ENCODE peak calls at places on chromosomes 5 and 9, in five cellular contexts. G, J, T, B and W are unnamed samples.

GRCh38 chr5:16528382-16528849 is 62.8 kb upstream of the ZNF622 start:
- DNase-seq in G (peak; percentile 30), J (no peak), T (no peak), B (no peak), W (peak; percentile 22)

GRCh38 chr5:149504649-149505048 is 46.6 kb downstream of the CSNK1A1 start:
- DNase-seq in G (no peak), J (no peak), T (no peak), B (no peak), W (no peak)

GRCh38 chr9:129027224-129027684 is 877 bp downstream of the SH3GLB2 start:
- DNase-seq in G (no peak), J (peak; percentile 42), T (no peak), B (no peak), W (no peak)

GRCh38 chr5:54620583-54620933 is 103.0 kb downstream of the SNX18 start:
- DNase-seq in G (no peak), J (no peak), T (no peak), B (no peak), W (no peak)

GRCh38 chr9:93098236-93098946 is 2.4 kb downstream of the CARD19 start:
- DNase-seq in G (peak; percentile 95), J (peak; percentile 72), T (peak; percentile 72), B (peak; percentile 96), W (peak; percentile 66)

GRCh38 chr5:98775962-98776687 is 2.7 kb downstream of the RGMB start:
- DNase-seq in G (peak; percentile 83), J (no peak), T (no peak), B (no peak), W (no peak)

GRCh38 chr5:74519161-74519571 is 121.4 kb downstream of the ENC1 start:
- DNase-seq in G (no peak), J (peak; percentile 40), T (no peak), B (no peak), W (no peak)

GRCh38 chr9:124423591-124423990 is 8.3 kb upstream of the PSMB7 start:
- DNase-seq in G (no peak), J (no peak), T (no peak), B (no peak), W (no peak)

GRCh38 chr5:88376728-88377127 is 108.1 kb upstream of the TMEM161B start:
- DNase-seq in G (no peak), J (no peak), T (no peak), B (no peak), W (no peak)

GRCh38 chr5:106417163-106417562 is 1253.6 kb downstream of the EFNA5 start:
- DNase-seq in G (no peak), J (no peak), T (no peak), B (no peak), W (no peak)

GRCh38 chr9:117733465-117733864 is 29.3 kb downstream of the TLR4 start:
- DNase-seq in G (no peak), J (peak; percentile 55), T (no peak), B (no peak), W (no peak)

GRCh38 chr5:181052928-181053759 is 13.1 kb downstream of the BTNL9 start:
- DNase-seq in G (peak; percentile 20), J (no peak), T (no peak), B (peak; percentile 38), W (no peak)

GRCh38 chr5:39274388-39275085 is 55.2 kb upstream of the FYB1 start:
- DNase-seq in G (no peak), J (no peak), T (no peak), B (no peak), W (no peak)

GRCh38 chr5:138660051-138660572 is 84.9 kb upstream of the HSPA9 start:
- DNase-seq in G (no peak), J (no peak), T (no peak), B (no peak), W (no peak)

DNA sequence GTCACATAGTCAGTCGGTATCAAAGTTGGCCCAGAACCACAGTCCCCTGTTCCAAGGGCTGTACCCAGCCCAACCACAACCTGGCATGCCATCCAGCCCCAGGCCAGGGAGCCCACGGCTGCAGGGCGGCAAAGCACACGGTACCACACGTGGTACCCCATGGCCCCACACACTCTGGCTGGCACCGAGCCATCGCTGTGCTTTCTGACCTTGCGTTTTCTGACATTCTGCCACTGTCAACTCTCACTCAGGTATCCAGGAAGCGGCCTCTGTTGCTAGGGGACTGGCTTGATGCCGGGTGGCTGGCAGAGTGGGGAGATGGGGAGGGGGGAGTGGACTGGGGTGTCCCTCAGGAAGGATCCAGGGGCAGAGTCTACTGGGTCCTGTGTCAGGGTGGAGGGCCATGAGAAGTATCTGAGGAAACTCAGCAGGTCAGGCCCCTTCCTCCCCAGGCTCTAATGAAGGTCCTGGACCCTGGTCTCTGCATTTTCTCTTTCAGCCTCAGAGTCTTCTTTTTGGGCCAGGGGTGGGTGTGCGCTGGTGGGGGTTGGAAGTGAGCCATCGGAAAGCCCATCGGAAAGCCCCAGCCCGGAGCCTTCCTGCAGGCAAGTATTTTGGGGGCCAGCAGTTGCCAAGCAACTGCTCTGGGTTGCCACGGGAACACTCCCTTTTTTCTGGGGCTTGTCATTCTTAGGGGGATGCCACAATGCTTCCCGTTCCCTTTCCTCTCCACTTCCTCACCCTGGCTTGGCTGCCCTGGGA is 21.0 kb upstream of the RALGDS start:
- DNase-seq in G (no peak), J (no peak), T (no peak), B (no peak), W (no peak)
- TF ChIP-seq CTCF in G (no peak), J (no peak), T (no peak), B (no peak), W (no peak)

DNA sequence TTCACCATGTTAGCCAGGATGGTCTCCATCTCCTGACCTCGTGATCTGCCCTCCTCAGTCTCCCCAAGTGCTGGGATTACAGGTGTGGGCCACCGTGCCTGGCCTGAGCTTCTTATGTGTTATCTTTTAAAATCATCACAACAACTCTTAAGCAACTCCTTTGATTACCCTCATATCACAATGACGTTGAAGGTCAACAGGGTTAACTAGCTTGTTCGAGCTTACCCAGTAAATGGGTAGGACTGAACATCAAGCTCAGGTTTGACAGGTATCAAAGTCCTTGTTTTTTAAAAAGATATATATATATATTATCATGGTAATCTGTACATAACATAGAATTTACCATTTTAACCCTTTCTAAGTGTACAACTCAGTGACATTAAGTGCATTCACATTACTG is 3.1 kb downstream of the GRXCR2 start:
- DNase-seq in G (no peak), J (no peak), T (no peak), B (no peak), W (no peak)
- H3K27ac ChIP-seq in G (no peak overlapping the region), J (no peak overlapping the region), T (no peak overlapping the region), B (no peak overlapping the region), W (no peak overlapping the region)

GRCh38 chr5:143695244-143695885 is 116.6 kb upstream of the HMHB1 start:
- DNase-seq in G (no peak), J (no peak), T (no peak), B (no peak), W (no peak)
- H3K4me1 ChIP-seq in G (no peaks in the 10 kb centered on the region), J (no peaks in the 10 kb centered on the region), T (no peaks in the 10 kb centered on the region), B (no peaks in the 10 kb centered on the region), W (peaks cover 9% of the 10 kb centered on the region)

DNA sequence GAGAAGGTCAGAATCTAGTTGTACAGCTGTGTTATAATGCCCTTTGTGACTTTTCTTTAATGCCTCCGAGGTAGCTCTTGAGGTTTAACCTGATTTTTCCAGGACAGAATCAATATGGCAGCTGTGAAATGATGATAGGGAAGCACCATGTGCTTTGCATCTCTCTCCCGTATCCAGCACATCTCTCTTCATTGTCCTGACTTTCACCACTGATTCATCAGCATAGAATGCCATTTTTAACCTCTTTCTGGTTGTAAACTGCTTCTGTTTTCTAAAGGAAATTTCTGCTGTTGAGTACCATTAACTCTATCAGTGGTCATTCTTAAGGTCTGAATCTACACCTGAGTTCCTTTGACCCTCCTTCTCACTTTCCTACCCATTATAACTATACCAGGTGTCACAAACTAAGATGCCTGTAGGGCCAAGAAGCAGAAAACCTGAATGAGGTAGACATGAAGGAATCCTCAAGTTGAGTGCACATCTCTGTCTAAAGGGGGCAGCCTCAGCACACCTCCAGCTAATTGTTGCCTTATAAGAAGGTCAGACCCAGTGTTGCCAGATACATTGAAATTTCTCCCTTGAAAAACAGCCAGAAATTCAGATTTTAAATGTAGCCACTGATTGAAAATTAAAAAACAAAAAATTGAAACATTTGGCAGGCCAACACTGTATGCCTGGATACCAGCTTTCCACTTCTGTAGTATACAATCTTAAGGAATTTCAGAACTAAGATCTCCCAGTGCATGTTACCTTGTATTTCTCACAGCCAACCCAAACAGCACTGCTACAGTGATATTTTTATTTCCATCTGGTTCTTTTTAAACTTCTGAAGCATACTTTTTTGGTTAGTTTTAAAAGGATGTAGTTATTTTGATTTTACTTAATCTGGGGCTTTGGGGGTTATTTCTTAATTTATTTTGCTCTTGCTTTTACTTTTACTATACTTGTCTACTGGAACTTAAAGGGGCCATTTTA is 35.8 kb upstream of the TLX3 start:
- DNase-seq in G (peak; percentile 60), J (no peak), T (no peak), B (no peak), W (peak; percentile 21)
- TF ChIP-seq CTCF in G (peak; percentile 77), J (no peak), T (no peak), B (peak; percentile 40), W (peak; percentile 53)

GRCh38 chr5:11790201-11790600 is 114.0 kb downstream of the CTNND2 start:
- DNase-seq in G (no peak), J (no peak), T (no peak), B (no peak), W (no peak)
- H3K27ac ChIP-seq in G (no peak overlapping the region), J (no peak overlapping the region), T (no peak overlapping the region), B (no peak overlapping the region), W (no peak overlapping the region)

DNA sequence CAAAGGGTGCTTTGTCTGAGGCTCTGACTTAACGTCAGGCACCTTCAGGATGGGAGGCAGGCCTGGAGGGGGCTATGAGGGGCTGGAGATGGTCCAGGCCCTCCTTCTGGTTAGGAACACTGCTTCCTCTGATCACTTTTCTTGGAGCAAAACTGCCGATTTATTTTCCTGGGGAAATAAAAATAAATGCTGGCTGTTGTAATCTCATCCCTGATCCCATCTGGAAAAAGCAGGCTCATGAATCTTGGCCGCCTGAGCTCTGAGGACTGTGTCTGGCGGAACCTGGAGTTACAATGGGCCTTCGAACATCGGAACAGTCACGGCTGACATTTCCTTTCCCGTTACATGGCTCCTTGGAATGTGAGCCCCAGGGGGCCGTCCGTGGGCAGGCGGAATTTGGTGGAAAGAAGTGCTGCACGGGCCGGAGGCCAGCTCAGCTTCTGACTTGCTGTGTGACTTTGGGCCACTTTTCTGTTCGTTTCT is 157.8 kb downstream of the RGS3 start:
- DNase-seq in G (no peak), J (no peak), T (peak; percentile 89), B (no peak), W (no peak)
- H3K4me1 ChIP-seq in G (peaks cover 33% of the 10 kb centered on the region), J (no peaks in the 10 kb centered on the region), T (peaks cover 34% of the 10 kb centered on the region), B (peaks cover 43% of the 10 kb centered on the region), W (peaks cover 22% of the 10 kb centered on the region)

GRCh38 chr9:88826651-88827245 is 164.5 kb upstream of the S1PR3 start:
- DNase-seq in G (no peak), J (no peak), T (no peak), B (no peak), W (no peak)

GRCh38 chr9:88828018-88828417 is 163.2 kb upstream of the S1PR3 start:
- DNase-seq in G (no peak), J (no peak), T (no peak), B (no peak), W (no peak)

GRCh38 chr9:88831783-88832407 is 159.4 kb upstream of the S1PR3 start:
- DNase-seq in G (no peak), J (no peak), T (no peak), B (no peak), W (no peak)

GRCh38 chr9:88828492-88828974 is 162.7 kb upstream of the S1PR3 start:
- DNase-seq in G (no peak), J (no peak), T (no peak), B (no peak), W (no peak)

GRCh38 chr9:88829276-88829675 is 162.0 kb upstream of the S1PR3 start:
- DNase-seq in G (peak; percentile 7), J (no peak), T (no peak), B (no peak), W (peak; percentile 50)
- TF ChIP-seq CTCF in G (no peak), J (no peak), T (no peak), B (no peak), W (no peak)